ENCODE peak calls at places on chromosomes 3 and 15, in four cellular contexts. E is IMR-90, Z is DND-41, V is adrenal gland. M is an unnamed sample. For H3K36me3 and H3K4me1, the result is how much of the 10 kb centered on the place peaks cover.

GRCh38 chr3:62241279-62241678 is 132.1 kb downstream of the FEZF2 start:
- DNase-seq in Z (no peak), V (no peak), E (no peak), M (no peak)

GRCh38 chr15:69812881-69813280 is 284.8 kb downstream of the TLE3 start:
- DNase-seq in Z (no peak), E (no peak), V (no peak), M (no peak)

GRCh38 chr3:153978023-153978422 is 143.2 kb upstream of the ARHGEF26 start:
- DNase-seq in E (no peak), Z (no peak), V (no peak), M (no peak)

GRCh38 chr3:188233320-188233719 is 79.4 kb downstream of the LPP start:
- DNase-seq in V (peak), Z (no peak), E (peak), M (no peak)

GRCh38 chr3:71217640-71218222 is 365.8 kb downstream of the FOXP1 start:
- DNase-seq in V (no peak), E (no peak), Z (no peak), M (no peak)

GRCh38 chr3:181715601-181716340 is 4.0 kb downstream of the SOX2 start:
- DNase-seq in E (no peak), Z (no peak), V (no peak), M (no peak)

GRCh38 chr3:16033889-16034687 is 140.4 kb upstream of the GALNT15 start:
- DNase-seq in E (peak), V (no peak), Z (no peak), M (no peak)

GRCh38 chr3:80769683-80770082 is 991.8 kb downstream of the GBE1 start:
- DNase-seq in V (no peak), Z (no peak), E (no peak), M (no peak)

GRCh38 chr3:107981471-107982111 is 109.2 kb downstream of the CD47 start:
- DNase-seq in E (no peak), Z (no peak), V (no peak), M (no peak)

GRCh38 chr3:46849098-46849631 is 14.1 kb downstream of the MYL3 start:
- DNase-seq in Z (no peak), E (no peak), V (no peak), M (no peak)

GRCh38 chr15:69300129-69300588 is 1.4 kb downstream of the PAQR5 start:
- DNase-seq in E (no peak), V (peak), Z (no peak), M (no peak)

GRCh38 chr3:131794766-131795381 is 239.9 kb downstream of the CPNE4 start:
- DNase-seq in E (peak), V (peak), Z (peak), M (peak)

GRCh38 chr3:28743843-28744242 is 395.2 kb upstream of the AZI2 start:
- DNase-seq in Z (no peak), V (no peak), E (no peak), M (no peak)

GRCh38 chr3:42827654-42828053 is 18.4 kb downstream of the ACKR2 start:
- DNase-seq in Z (no peak), V (no peak), E (no peak), M (no peak)

GRCh38 chr3:64109438-64109837 is 86.1 kb upstream of the PSMD6 start:
- DNase-seq in V (no peak), Z (no peak), E (no peak), M (no peak)

GRCh38 chr3:39531066-39531465 is 63.6 kb downstream of the MOBP start:
- DNase-seq in E (no peak), Z (no peak), V (no peak), M (no peak)

GRCh38 chr3:29281265-29282228 is 676 bp downstream of the RBMS3 start:
- DNase-seq in V (peak), Z (peak), E (peak), M (no peak)

GRCh38 chr3:69445498-69445897 is 59.6 kb upstream of the FRMD4B start:
- DNase-seq in Z (no peak), E (peak), V (no peak), M (no peak)

GRCh38 chr3:4174760-4175159 is 128.4 kb upstream of the SETMAR start:
- DNase-seq in E (no peak), V (no peak), Z (no peak), M (no peak)

GRCh38 chr15:31487811-31488436 is 161.3 kb downstream of the KLF13 start:
- DNase-seq in Z (no peak), V (peak), E (peak), M (peak)

GRCh38 chr3:42661593-42662022 is 8.1 kb downstream of the ZBTB47 start:
- DNase-seq in E (no peak), V (no peak), Z (no peak), M (no peak)

GRCh38 chr3:33184863-33185262 is 33.7 kb downstream of the SUSD5 start:
- DNase-seq in V (no peak), Z (no peak), E (no peak), M (no peak)

GRCh38 chr15:57890351-57890750 is 175.2 kb downstream of the ALDH1A2 start:
- DNase-seq in E (peak), Z (no peak), V (no peak), M (no peak)

GRCh38 chr15:99753066-99753465 is 19.8 kb upstream of the LYSMD4 start:
- DNase-seq in Z (no peak), E (no peak), V (no peak), M (no peak)

GRCh38 chr3:69204315-69204957 is 82.0 kb upstream of the LMOD3 start:
- DNase-seq in E (peak), Z (no peak), V (no peak), M (no peak)

GRCh38 chr15:55916666-55917409 is 76.6 kb downstream of the NEDD4 start:
- DNase-seq in Z (no peak), E (peak), V (no peak), M (no peak)
- H3K4me3 ChIP-seq in Z (no peak), E (peak), V (no peak), M (no peak)

GRCh38 chr3:38136807-38137614 is at the start of gene ACAA1:
- DNase-seq in E (peak), Z (peak), V (peak), M (peak)

GRCh38 chr3:38139191-38139590 is 730 bp downstream of the MYD88 start:
- DNase-seq in E (no peak), V (no peak), Z (no peak), M (no peak)

GRCh38 chr3:38139652-38140051 is 1.2 kb downstream of the MYD88 start:
- DNase-seq in Z (no peak), V (no peak), E (no peak), M (peak)

GRCh38 chr3:38137615-38138346 is 680 bp upstream of the MYD88 start:
- DNase-seq in V (no peak), Z (no peak), E (no peak), M (peak)

DNA sequence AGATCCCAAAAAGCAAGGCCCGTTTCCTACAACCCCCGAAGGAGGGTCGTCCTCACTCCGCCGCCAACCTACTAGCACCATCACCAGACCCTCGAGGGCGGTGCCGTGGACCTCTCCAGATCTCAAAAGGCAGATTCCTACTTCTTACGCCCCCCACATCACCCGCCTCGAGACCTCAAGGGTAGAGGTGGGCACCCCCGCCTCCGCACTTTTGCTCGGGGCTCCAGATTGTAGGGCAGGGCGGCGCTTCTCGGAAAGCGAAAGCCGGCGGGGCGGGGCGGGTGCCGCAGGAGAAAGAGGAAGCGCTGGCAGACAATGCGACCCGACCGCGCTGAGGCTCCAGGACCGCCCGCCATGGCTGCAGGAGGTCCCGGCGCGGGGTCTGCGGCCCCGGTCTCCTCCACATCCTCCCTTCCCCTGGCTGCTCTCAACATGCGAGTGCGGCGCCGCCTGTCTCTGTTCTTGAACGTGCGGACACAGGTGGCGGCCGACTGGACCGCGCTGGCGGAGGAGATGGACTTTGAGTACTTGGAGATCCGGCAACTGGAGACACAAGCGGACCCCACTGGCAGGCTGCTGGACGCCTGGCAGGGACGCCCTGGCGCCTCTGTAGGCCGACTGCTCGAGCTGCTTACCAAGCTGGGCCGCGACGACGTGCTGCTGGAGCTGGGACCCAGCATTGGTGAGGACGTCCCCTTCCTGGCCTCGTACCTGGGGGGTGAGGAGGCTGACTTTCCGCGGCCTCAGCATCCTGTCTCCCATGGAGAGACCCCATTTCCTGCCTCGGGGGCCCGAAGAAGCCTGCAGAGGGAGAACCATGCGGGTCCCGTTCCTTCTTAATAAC is at the start of gene MYD88:
- DNase-seq in E (peak), Z (peak), V (peak), M (peak)
- H3K36me3 ChIP-seq in E (under half), Z (under half), V (under half), M (under half)

GRCh38 chr3:193801094-193801493 is 208.1 kb downstream of the OPA1 start:
- DNase-seq in Z (no peak), E (no peak), V (no peak), M (no peak)

GRCh38 chr3:193796089-193796488 is 203.1 kb downstream of the OPA1 start:
- DNase-seq in Z (no peak), V (no peak), E (no peak), M (no peak)

GRCh38 chr3:193800138-193801043 is 207.4 kb downstream of the OPA1 start:
- DNase-seq in E (no peak), V (no peak), Z (no peak), M (no peak)

GRCh38 chr3:193795062-193795690 is 202.2 kb downstream of the OPA1 start:
- DNase-seq in Z (no peak), E (no peak), V (no peak), M (no peak)

GRCh38 chr3:193798097-193798496 is 205.1 kb downstream of the OPA1 start:
- DNase-seq in E (no peak), Z (no peak), V (no peak), M (no peak)
- H3K4me1 ChIP-seq in E (under half), Z (under half), V (under half), M (under half)

DNA sequence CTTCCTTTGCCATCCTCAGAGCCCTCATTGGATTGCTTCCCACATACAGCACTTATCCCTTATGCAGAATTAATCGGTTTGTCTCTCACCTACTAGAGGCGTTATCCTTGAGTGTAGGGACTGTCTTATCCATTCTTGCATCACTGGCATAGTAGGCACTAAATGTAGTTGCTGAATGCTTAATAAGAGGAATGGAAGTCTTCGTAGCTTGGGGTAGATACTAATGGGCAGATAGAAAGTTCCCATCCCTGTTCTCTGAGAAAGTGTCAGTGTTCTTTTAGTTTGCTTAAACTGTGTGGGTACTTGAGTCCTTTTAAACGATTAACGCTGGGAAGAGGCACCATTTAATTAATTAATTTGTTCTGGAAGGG is 1.4 kb upstream of the MBNL1 start:
- DNase-seq in V (no peak), Z (no peak), E (no peak), M (no peak)
- H3K4me3 ChIP-seq in V (no peak), Z (peak), E (no peak), M (no peak)

DNA sequence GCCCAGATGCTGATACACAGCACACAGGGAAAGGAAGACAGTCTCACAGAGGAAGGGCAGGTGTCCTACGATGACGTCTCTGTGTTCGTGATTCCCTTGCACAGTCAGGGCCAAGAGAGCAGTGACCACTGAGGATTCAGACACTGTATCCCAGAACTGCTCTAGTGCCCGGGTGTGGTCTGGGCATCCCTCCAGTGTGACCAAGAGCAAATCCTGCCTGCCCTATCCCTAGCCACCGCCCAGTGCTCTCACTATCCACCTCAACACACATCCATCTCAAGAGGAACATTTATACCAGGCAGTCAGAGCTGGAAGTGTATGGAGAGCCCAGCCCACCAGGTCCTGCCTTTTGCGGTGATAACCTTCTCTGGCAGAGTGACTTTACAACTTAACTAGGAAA is 4.1 kb downstream of the PPM1M start:
- DNase-seq in Z (no peak), V (no peak), E (no peak), M (no peak)
- H3K36me3 ChIP-seq in Z (half or more), V (under half), E (under half), M (under half)

DNA sequence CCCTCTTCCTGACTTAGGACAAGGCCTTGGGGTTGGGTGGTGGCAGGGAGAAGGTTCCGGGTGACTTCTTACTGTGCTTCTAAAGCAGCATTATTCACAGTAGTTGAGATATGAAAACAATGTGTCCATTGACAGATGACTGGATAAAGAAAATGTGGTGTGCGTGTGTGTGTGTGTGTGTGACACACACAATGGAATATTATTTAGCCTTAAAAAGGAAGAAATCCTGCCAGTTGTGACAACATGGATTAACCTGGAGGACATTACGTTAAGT is 128.1 kb upstream of the RASGRP1 start:
- DNase-seq in E (no peak), Z (no peak), V (no peak), M (no peak)
- H3K4me1 ChIP-seq in E (under half), Z (under half), V (under half), M (under half)

DNA sequence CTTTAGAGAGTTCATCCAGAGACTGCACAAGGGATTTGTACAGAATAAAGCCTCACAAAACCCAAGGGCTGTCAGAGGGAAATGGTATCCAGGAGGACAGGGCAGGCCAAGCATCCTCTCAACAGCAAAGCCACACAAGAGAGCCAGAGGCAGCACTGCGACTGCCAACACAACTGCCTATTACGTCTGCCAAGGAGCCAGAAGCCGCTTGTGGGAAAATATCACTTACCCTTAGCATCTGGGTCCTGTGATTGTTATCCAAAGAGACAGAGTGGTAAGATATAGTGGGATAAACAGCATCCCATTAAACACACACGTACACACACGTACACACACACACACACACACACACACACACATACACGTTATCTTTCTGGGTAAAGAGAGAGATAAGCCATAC is 618.3 kb upstream of the AGTR1 start:
- DNase-seq in V (no peak), Z (no peak), E (no peak), M (no peak)
- H3K4me3 ChIP-seq in V (no peak), Z (no peak), E (no peak), M (no peak)

DNA sequence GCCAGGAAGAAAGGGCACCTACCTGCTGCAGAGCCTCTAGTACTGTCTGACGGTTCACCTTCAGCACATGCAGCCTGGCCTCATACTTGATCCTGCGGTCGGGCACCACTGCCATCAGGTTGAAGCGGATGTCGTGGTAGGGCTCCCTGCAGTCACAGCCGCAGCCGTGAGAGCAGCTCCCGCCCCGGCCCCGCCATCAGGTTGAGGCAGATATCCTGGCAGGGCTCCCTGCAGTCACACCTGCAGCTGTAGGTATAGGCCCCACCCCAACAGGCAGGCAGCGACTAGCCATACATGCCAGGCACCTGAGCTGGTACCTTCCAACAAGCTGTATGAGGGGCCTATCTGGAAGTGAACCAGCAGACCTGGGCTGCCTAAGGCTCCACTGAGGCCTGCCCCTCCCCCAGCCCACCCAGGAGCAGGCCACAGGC is 38.7 kb downstream of the SEMA3G start:
- DNase-seq in E (no peak), Z (no peak), V (no peak), M (no peak)
- H3K36me3 ChIP-seq in E (half or more), Z (half or more), V (half or more), M (half or more)

M was measured in lung.